ENCODE peak calls at places on chromosomes 7 and 10, in six cellular contexts. S, N, D, J, O and U are unnamed samples.

GRCh38 chr10:130606001-130606405 is 469.8 kb downstream of the GLRX3 start:
- DNase-seq in S (no peak), N (no peak), D (peak; percentile 15), J (no peak), O (no peak), U (no peak)

GRCh38 chr7:145269418-145270161 is 433.7 kb upstream of the TPK1 start:
- DNase-seq in S (no peak), N (no peak), D (no peak), J (no peak), O (no peak), U (no peak)

GRCh38 chr10:97903128-97904025 is 53.7 kb downstream of the GOLGA7B start:
- DNase-seq in S (no peak), N (no peak), D (no peak), J (no peak), O (no peak), U (no peak)

GRCh38 chr10:114876602-114877300 is 55.2 kb downstream of the FHIP2A start:
- DNase-seq in S (peak; percentile 90), N (no peak), D (peak; percentile 79), J (peak; percentile 79), O (peak; percentile 72), U (peak; percentile 70)

GRCh38 chr10:124604214-124605000 is 139.8 kb downstream of the FAM53B start:
- DNase-seq in S (no peak), N (no peak), D (no peak), J (no peak), O (no peak), U (no peak)

GRCh38 chr10:108358912-108359311 is 1194.4 kb upstream of the SORCS1 start:
- DNase-seq in S (peak; percentile 95), N (peak; percentile 59), D (no peak), J (no peak), O (peak; percentile 66), U (peak; percentile 23)

GRCh38 chr7:86963599-86964230 is 95.7 kb downstream of the ELAPOR2 start:
- DNase-seq in S (no peak), N (peak; percentile 2), D (no peak), J (no peak), O (no peak), U (no peak)

GRCh38 chr7:115707236-115707635 is 323.3 kb downstream of the TFEC start:
- DNase-seq in S (peak; percentile 6), N (no peak), D (peak; percentile 34), J (no peak), O (no peak), U (peak; percentile 1)

GRCh38 chr7:134394046-134394445 is 64.9 kb downstream of the AKR1B1 start:
- DNase-seq in S (no peak), N (no peak), D (no peak), J (no peak), O (no peak), U (no peak)

GRCh38 chr10:100022403-100022802 is 12.7 kb upstream of the DNMBP start:
- DNase-seq in S (no peak), N (no peak), D (no peak), J (no peak), O (no peak), U (no peak)

GRCh38 chr10:113236998-113237397 is 287.0 kb downstream of the TCF7L2 start:
- DNase-seq in S (no peak), N (no peak), D (no peak), J (no peak), O (no peak), U (no peak)

GRCh38 chr10:124266468-124267230 is 152.1 kb downstream of the OAT start:
- DNase-seq in S (peak; percentile 30), N (no peak), D (no peak), J (peak; percentile 51), O (no peak), U (no peak)

GRCh38 chr10:46222364-46222935 is 64.3 kb upstream of the ANTXRL start:
- DNase-seq in S (no peak), N (peak; percentile 2), D (no peak), J (no peak), O (peak; percentile 48), U (no peak)

GRCh38 chr7:114086491-114086905 is 167.7 kb upstream of the PPP1R3A start:
- DNase-seq in S (no peak), N (no peak), D (peak; percentile 60), J (peak; percentile 76), O (no peak), U (peak; percentile 59)

GRCh38 chr7:101814081-101814995 is 3.1 kb upstream of the CUX1 start:
- DNase-seq in S (peak; percentile 73), N (no peak), D (peak; percentile 79), J (peak; percentile 87), O (no peak), U (peak; percentile 91)

GRCh38 chr10:48598243-48598935 is 6.5 kb downstream of the ARHGAP22 start:
- DNase-seq in S (no peak), N (no peak), D (no peak), J (no peak), O (no peak), U (no peak)

GRCh38 chr7:142874409-142874808 is 11.1 kb downstream of the TRPV6 start:
- DNase-seq in S (no peak), N (no peak), D (no peak), J (no peak), O (no peak), U (no peak)

GRCh38 chr10:15781381-15781960 is 61.7 kb upstream of the ITGA8 start:
- DNase-seq in S (no peak), N (no peak), D (no peak), J (no peak), O (no peak), U (no peak)

DNA sequence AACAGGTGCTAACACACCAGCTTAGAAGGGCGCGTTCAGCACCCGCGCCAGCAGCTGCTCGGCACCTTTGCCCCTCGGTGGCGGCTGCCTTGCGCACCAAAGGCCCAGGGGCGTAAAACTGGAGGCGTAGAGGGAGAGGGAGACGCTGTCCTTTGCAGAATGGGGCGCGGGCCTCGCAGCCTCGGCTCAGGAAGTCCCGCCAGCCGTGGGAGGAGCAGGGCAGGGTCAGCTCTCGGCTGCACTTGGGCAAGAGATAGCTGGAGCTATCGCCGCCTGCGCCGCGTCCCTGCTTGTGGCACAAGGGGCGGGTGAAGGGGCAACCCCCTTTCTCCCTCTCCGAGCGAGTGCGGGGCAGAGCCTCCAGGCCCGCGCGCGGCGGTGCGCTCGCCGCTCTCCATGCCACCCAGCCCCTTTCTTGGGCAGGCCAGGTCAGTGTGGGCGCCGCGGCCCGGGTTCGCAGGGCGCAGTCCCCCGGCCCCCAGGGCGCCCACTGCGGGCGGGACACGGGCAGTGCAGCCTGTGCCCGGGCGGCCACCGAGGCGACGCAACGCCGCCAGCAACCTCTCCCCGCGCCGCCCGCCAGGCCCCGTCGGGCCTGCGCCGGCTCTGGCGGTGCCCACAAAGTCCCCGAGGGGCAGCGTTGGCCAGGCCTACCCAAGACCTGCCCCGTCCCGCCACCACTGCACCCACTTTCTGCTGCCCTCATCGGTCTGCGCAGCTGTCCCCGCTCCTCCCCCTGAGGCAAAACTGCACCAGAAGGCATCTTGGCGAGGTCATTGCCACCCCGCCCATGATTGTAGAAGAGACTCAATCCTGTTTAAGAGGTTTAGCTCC is 4.1 kb downstream of the NEUROD6 start:
- DNase-seq in S (no peak), N (no peak), D (peak; percentile 12), J (no peak), O (no peak), U (no peak)
- TF ChIP-seq CTCF in S (no peak), N (no peak), D (no peak), J (no peak), O (no peak), U (no peak)

GRCh38 chr10:50063100-50063499 is 4.7 kb upstream of the WASHC2A start:
- DNase-seq in S (no peak), N (no peak), D (no peak), J (no peak), O (no peak), U (peak; percentile 9)
- TF ChIP-seq CTCF in S (no peak), N (no peak), D (no peak), J (no peak), O (peak; percentile 35), U (peak; percentile 29)

DNA sequence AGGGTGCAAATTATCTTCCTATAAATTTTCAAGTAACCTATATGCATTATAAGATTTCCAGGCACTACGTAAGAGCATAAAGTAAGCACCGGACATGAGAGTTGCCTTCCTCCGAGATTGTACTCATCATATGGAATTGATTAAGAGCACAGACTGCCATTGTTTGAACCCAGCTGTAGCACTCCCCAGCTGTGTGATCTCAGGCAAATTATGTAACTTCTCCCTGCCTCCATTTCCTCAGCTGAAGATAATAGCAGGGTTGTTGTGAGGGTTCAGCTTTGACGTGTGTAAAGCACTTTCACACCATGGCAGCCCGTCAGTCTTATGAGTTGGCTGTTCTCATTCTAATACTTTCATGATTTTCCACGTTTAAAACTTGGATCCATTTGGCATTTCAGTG is 122.6 kb downstream of the ITIH5 start:
- DNase-seq in S (no peak), N (no peak), D (no peak), J (no peak), O (no peak), U (no peak)
- TF ChIP-seq CTCF in S (no peak), N (no peak), D (no peak), J (no peak), O (no peak), U (no peak)

GRCh38 chr7:81501220-81501619 is 268.6 kb downstream of the HGF start:
- DNase-seq in S (no peak), N (no peak), D (no peak), J (no peak), O (peak; percentile 43), U (no peak)
- TF ChIP-seq CTCF in S (peak; percentile 35), N (peak; percentile 47), D (no peak), J (peak; percentile 17), O (peak; percentile 32), U (no peak)

GRCh38 chr7:84844771-84845170 is 342.1 kb downstream of the SEMA3D start:
- DNase-seq in S (no peak), N (no peak), D (no peak), J (no peak), O (no peak), U (no peak)
- TF ChIP-seq CTCF in S (no peak), N (no peak), D (no peak), J (no peak), O (no peak), U (no peak)

DNA sequence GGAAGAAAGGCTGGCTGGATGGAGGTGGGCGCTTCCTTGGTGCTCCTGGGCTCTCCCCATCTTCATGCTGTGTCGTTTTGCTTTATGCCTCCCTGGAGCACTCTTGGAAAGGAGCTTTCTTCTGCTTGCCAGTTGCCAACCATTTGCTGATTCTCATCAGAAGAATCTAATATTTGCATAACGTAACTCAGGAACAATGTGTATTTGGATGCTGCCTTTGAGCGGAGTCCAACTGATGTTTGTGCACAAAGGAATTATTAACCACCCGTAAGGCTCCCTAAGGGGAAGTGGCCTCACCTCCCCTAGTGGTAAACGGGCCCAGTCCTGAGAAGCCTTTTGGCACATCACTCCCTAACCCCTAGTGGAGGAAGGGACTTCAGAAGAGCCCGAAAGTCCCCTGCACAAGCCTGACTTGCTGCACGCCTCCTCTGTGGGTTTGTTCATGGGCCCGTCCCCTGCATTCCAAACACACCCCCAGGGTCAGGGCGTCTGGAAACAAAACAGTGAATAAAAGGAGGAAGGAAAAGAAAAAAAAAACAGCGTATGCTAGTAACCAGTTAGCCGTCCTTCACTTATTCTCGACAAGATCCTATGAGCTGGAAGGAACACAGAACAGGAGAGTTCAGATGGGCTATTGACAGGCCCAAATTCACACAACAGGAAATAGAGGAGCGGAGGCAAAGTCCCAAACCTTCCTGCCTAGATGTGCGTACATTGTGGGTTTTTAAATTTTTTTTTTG is 602.2 kb downstream of the LRMDA start:
- DNase-seq in S (no peak), N (no peak), D (peak; percentile 50), J (no peak), O (peak; percentile 2), U (no peak)
- TF ChIP-seq CTCF in S (no peak), N (peak; percentile 22), D (peak; percentile 51), J (no peak), O (peak; percentile 58), U (no peak)

GRCh38 chr7:155336812-155337602 is 39.3 kb downstream of the INSIG1 start:
- DNase-seq in S (no peak), N (no peak), D (peak; percentile 84), J (no peak), O (no peak), U (no peak)
- TF ChIP-seq CTCF in S (no peak), N (no peak), D (peak; percentile 43), J (no peak), O (no peak), U (no peak)